ENCODE peak calls at places on chromosomes 1 and 21, in five cellular contexts. J is AG08396; O is CD8-positive, alpha-beta memory T cell; V is kidney epithelial cell; E is pulmonary artery endothelial cell. Y is an unnamed sample.

GRCh38 chr1:59322394-59323179 is 25.7 kb downstream of the FGGY start:
- DNase-seq in J (no peak), O (no peak), V (no peak), E (no peak), Y (no peak)

GRCh38 chr21:41220208-41220733 is 52.3 kb downstream of the BACE2 start:
- DNase-seq in J (no peak), O (no peak), V (no peak), E (no peak), Y (no peak)

GRCh38 chr1:164559342-164560070 is 522 bp downstream of the PBX1 start:
- DNase-seq in J (no peak), O (no peak), V (no peak), E (no peak), Y (no peak)

GRCh38 chr1:11990303-11991032 is 10.2 kb downstream of the MFN2 start:
- DNase-seq in J (no peak), O (no peak), V (no peak), E (no peak), Y (no peak)

GRCh38 chr1:86517336-86517735 is 29.5 kb upstream of the CLCA4 start:
- DNase-seq in J (no peak), O (no peak), V (peak; percentile 35), E (no peak), Y (no peak)

GRCh38 chr1:118317836-118318614 is 133.0 kb upstream of the SPAG17 start:
- DNase-seq in J (no peak), O (no peak), V (no peak), E (no peak), Y (no peak)

GRCh38 chr1:109441105-109441504 is 14.9 kb upstream of the PSMA5 start:
- DNase-seq in J (no peak), O (no peak), V (no peak), E (no peak), Y (no peak)

GRCh38 chr1:8562881-8563865 is 245.3 kb downstream of the SLC45A1 start:
- DNase-seq in J (peak; percentile 12), O (no peak), V (no peak), E (no peak), Y (no peak)